ENCODE peak calls at places on chromosomes 1 and 21, in nine cellular contexts. One of them, this sample, is unnamed.

GRCh38 chr21:46065215-46065992 is 32.5 kb upstream of the COL6A2 start:
- DNase-seq in uterus: peak; percentile 79
- DNase-seq in NCI-H2081: no peak
- DNase-seq in RPMI8226: no peak
- DNase-seq in fibroblast of pulmonary artery: peak; percentile 66
- DNase-seq in central memory CD8-positive, alpha-beta T cell: no peak
- DNase-seq in fibroblast of mammary gland: peak; percentile 83
- DNase-seq in upper lobe of right lung: peak; percentile 60
- DNase-seq in naive thymus-derived CD4-positive, alpha-beta T cell: no peak
- DNase-seq in this sample: no peak

GRCh38 chr21:41631564-41632461 is 123.9 kb upstream of the TMPRSS2 start:
- DNase-seq in RPMI8226: peak; percentile 99
- DNase-seq in uterus: no peak
- DNase-seq in upper lobe of right lung: peak; percentile 84
- DNase-seq in fibroblast of pulmonary artery: peak; percentile 36
- DNase-seq in central memory CD8-positive, alpha-beta T cell: no peak
- DNase-seq in fibroblast of mammary gland: peak; percentile 64
- DNase-seq in naive thymus-derived CD4-positive, alpha-beta T cell: no peak
- DNase-seq in NCI-H2081: no peak
- DNase-seq in this sample: no peak

GRCh38 chr1:81600363-81600762 is 200.4 kb upstream of the ADGRL2 start:
- DNase-seq in fibroblast of mammary gland: no peak
- DNase-seq in fibroblast of pulmonary artery: no peak
- DNase-seq in central memory CD8-positive, alpha-beta T cell: no peak
- DNase-seq in NCI-H2081: no peak
- DNase-seq in RPMI8226: no peak
- DNase-seq in upper lobe of right lung: no peak
- DNase-seq in naive thymus-derived CD4-positive, alpha-beta T cell: no peak
- DNase-seq in uterus: no peak
- DNase-seq in this sample: no peak

GRCh38 chr21:15992171-15992570 is 262.4 kb downstream of the USP25 start:
- DNase-seq in fibroblast of mammary gland: peak; percentile 83
- DNase-seq in uterus: no peak
- DNase-seq in NCI-H2081: no peak
- DNase-seq in naive thymus-derived CD4-positive, alpha-beta T cell: no peak
- DNase-seq in fibroblast of pulmonary artery: no peak
- DNase-seq in upper lobe of right lung: no peak
- DNase-seq in RPMI8226: no peak
- DNase-seq in central memory CD8-positive, alpha-beta T cell: no peak
- DNase-seq in this sample: no peak

GRCh38 chr1:228009828-228010775 is 3.3 kb downstream of the WNT3A start:
- DNase-seq in fibroblast of pulmonary artery: no peak
- DNase-seq in upper lobe of right lung: peak; percentile 60
- DNase-seq in fibroblast of mammary gland: no peak
- DNase-seq in NCI-H2081: no peak
- DNase-seq in central memory CD8-positive, alpha-beta T cell: no peak
- DNase-seq in RPMI8226: peak; percentile 55
- DNase-seq in uterus: peak; percentile 6
- DNase-seq in naive thymus-derived CD4-positive, alpha-beta T cell: no peak
- DNase-seq in this sample: peak; percentile 20

GRCh38 chr1:43128816-43129215 is 43.3 kb downstream of the EBNA1BP2 start:
- DNase-seq in NCI-H2081: no peak
- DNase-seq in RPMI8226: no peak
- DNase-seq in uterus: no peak
- DNase-seq in central memory CD8-positive, alpha-beta T cell: no peak
- DNase-seq in fibroblast of mammary gland: no peak
- DNase-seq in naive thymus-derived CD4-positive, alpha-beta T cell: no peak
- DNase-seq in fibroblast of pulmonary artery: no peak
- DNase-seq in upper lobe of right lung: no peak
- DNase-seq in this sample: no peak

GRCh38 chr1:18401921-18402320 is 78.8 kb upstream of the KLHDC7A start:
- DNase-seq in fibroblast of pulmonary artery: no peak
- DNase-seq in upper lobe of right lung: no peak
- DNase-seq in central memory CD8-positive, alpha-beta T cell: no peak
- DNase-seq in fibroblast of mammary gland: no peak
- DNase-seq in naive thymus-derived CD4-positive, alpha-beta T cell: no peak
- DNase-seq in RPMI8226: no peak
- DNase-seq in NCI-H2081: no peak
- DNase-seq in uterus: no peak
- DNase-seq in this sample: no peak

GRCh38 chr21:15212214-15212613 is 147.4 kb upstream of the NRIP1 start:
- DNase-seq in upper lobe of right lung: no peak
- DNase-seq in NCI-H2081: no peak
- DNase-seq in fibroblast of pulmonary artery: no peak
- DNase-seq in central memory CD8-positive, alpha-beta T cell: no peak
- DNase-seq in fibroblast of mammary gland: no peak
- DNase-seq in naive thymus-derived CD4-positive, alpha-beta T cell: no peak
- DNase-seq in uterus: no peak
- DNase-seq in RPMI8226: peak; percentile 71
- DNase-seq in this sample: no peak

GRCh38 chr1:236523704-236524141 is at the start of gene LGALS8:
- DNase-seq in RPMI8226: peak; percentile 52
- DNase-seq in naive thymus-derived CD4-positive, alpha-beta T cell: peak; percentile 84
- DNase-seq in upper lobe of right lung: peak; percentile 95
- DNase-seq in uterus: peak; percentile 85
- DNase-seq in NCI-H2081: peak; percentile 83
- DNase-seq in central memory CD8-positive, alpha-beta T cell: peak; percentile 62
- DNase-seq in fibroblast of pulmonary artery: peak; percentile 85
- DNase-seq in fibroblast of mammary gland: peak; percentile 82
- DNase-seq in this sample: peak; percentile 94

GRCh38 chr1:3740752-3741151 is 11.5 kb upstream of the CCDC27 start:
- DNase-seq in uterus: no peak
- DNase-seq in fibroblast of mammary gland: no peak
- DNase-seq in RPMI8226: no peak
- DNase-seq in central memory CD8-positive, alpha-beta T cell: no peak
- DNase-seq in upper lobe of right lung: no peak
- DNase-seq in NCI-H2081: no peak
- DNase-seq in naive thymus-derived CD4-positive, alpha-beta T cell: no peak
- DNase-seq in fibroblast of pulmonary artery: no peak
- DNase-seq in this sample: no peak

GRCh38 chr1:234525156-234525774 is 46.3 kb upstream of the TARBP1 start:
- DNase-seq in NCI-H2081: no peak
- DNase-seq in fibroblast of pulmonary artery: no peak
- DNase-seq in upper lobe of right lung: no peak
- DNase-seq in RPMI8226: no peak
- DNase-seq in central memory CD8-positive, alpha-beta T cell: no peak
- DNase-seq in naive thymus-derived CD4-positive, alpha-beta T cell: no peak
- DNase-seq in uterus: no peak
- DNase-seq in fibroblast of mammary gland: no peak
- DNase-seq in this sample: no peak

GRCh38 chr1:3910769-3911520 is 10.9 kb upstream of the C1orf174 start:
- DNase-seq in central memory CD8-positive, alpha-beta T cell: peak; percentile 58
- DNase-seq in NCI-H2081: peak; percentile 71
- DNase-seq in fibroblast of pulmonary artery: peak; percentile 61
- DNase-seq in fibroblast of mammary gland: peak; percentile 41
- DNase-seq in RPMI8226: peak; percentile 88
- DNase-seq in naive thymus-derived CD4-positive, alpha-beta T cell: peak; percentile 69
- DNase-seq in upper lobe of right lung: peak; percentile 89
- DNase-seq in uterus: peak; percentile 52
- DNase-seq in this sample: peak; percentile 89

GRCh38 chr1:100279954-100280682 is 14.1 kb downstream of the RTCA start:
- DNase-seq in fibroblast of mammary gland: no peak
- DNase-seq in naive thymus-derived CD4-positive, alpha-beta T cell: no peak
- DNase-seq in RPMI8226: no peak
- DNase-seq in uterus: no peak
- DNase-seq in fibroblast of pulmonary artery: no peak
- DNase-seq in upper lobe of right lung: no peak
- DNase-seq in central memory CD8-positive, alpha-beta T cell: no peak
- DNase-seq in NCI-H2081: no peak
- DNase-seq in this sample: no peak

GRCh38 chr21:17727361-17727760 is 91.8 kb downstream of the C21orf91 start:
- DNase-seq in upper lobe of right lung: no peak
- DNase-seq in fibroblast of mammary gland: no peak
- DNase-seq in fibroblast of pulmonary artery: no peak
- DNase-seq in NCI-H2081: no peak
- DNase-seq in naive thymus-derived CD4-positive, alpha-beta T cell: no peak
- DNase-seq in uterus: no peak
- DNase-seq in central memory CD8-positive, alpha-beta T cell: no peak
- DNase-seq in RPMI8226: no peak
- DNase-seq in this sample: no peak

GRCh38 chr21:28385845-28386244 is 606.8 kb downstream of the LTN1 start:
- DNase-seq in uterus: no peak
- DNase-seq in naive thymus-derived CD4-positive, alpha-beta T cell: no peak
- DNase-seq in fibroblast of pulmonary artery: no peak
- DNase-seq in upper lobe of right lung: no peak
- DNase-seq in central memory CD8-positive, alpha-beta T cell: no peak
- DNase-seq in NCI-H2081: no peak
- DNase-seq in RPMI8226: no peak
- DNase-seq in fibroblast of mammary gland: no peak
- DNase-seq in this sample: no peak

GRCh38 chr21:37916795-37917142 is 512 bp upstream of the KCNJ6 start:
- DNase-seq in upper lobe of right lung: no peak
- DNase-seq in RPMI8226: peak; percentile 9
- DNase-seq in NCI-H2081: no peak
- DNase-seq in central memory CD8-positive, alpha-beta T cell: no peak
- DNase-seq in fibroblast of mammary gland: no peak
- DNase-seq in fibroblast of pulmonary artery: no peak
- DNase-seq in naive thymus-derived CD4-positive, alpha-beta T cell: no peak
- DNase-seq in uterus: no peak
- DNase-seq in this sample: no peak

GRCh38 chr21:23725576-23725975 is 1881.7 kb downstream of the MRPL39 start:
- DNase-seq in naive thymus-derived CD4-positive, alpha-beta T cell: no peak
- DNase-seq in RPMI8226: no peak
- DNase-seq in fibroblast of mammary gland: no peak
- DNase-seq in uterus: no peak
- DNase-seq in NCI-H2081: no peak
- DNase-seq in fibroblast of pulmonary artery: no peak
- DNase-seq in central memory CD8-positive, alpha-beta T cell: no peak
- DNase-seq in upper lobe of right lung: no peak
- DNase-seq in this sample: no peak

GRCh38 chr1:202159534-202160371 is 649 bp downstream of the PTPN7 start:
- DNase-seq in NCI-H2081: no peak
- DNase-seq in uterus: no peak
- DNase-seq in RPMI8226: peak; percentile 81
- DNase-seq in fibroblast of mammary gland: no peak
- DNase-seq in fibroblast of pulmonary artery: no peak
- DNase-seq in central memory CD8-positive, alpha-beta T cell: no peak
- DNase-seq in naive thymus-derived CD4-positive, alpha-beta T cell: peak; percentile 50
- DNase-seq in upper lobe of right lung: no peak
- DNase-seq in this sample: peak; percentile 56

GRCh38 chr1:1352784-1353388 is 3.7 kb upstream of the DVL1 start:
- DNase-seq in central memory CD8-positive, alpha-beta T cell: no peak
- DNase-seq in uterus: no peak
- DNase-seq in naive thymus-derived CD4-positive, alpha-beta T cell: no peak
- DNase-seq in fibroblast of pulmonary artery: no peak
- DNase-seq in upper lobe of right lung: no peak
- DNase-seq in NCI-H2081: no peak
- DNase-seq in fibroblast of mammary gland: no peak
- DNase-seq in RPMI8226: peak; percentile 41
- DNase-seq in this sample: peak; percentile 25

GRCh38 chr21:46550511-46550941 is 54.4 kb downstream of the S100B start:
- DNase-seq in fibroblast of mammary gland: no peak
- DNase-seq in upper lobe of right lung: no peak
- DNase-seq in NCI-H2081: no peak
- DNase-seq in fibroblast of pulmonary artery: no peak
- DNase-seq in naive thymus-derived CD4-positive, alpha-beta T cell: peak; percentile 81
- DNase-seq in central memory CD8-positive, alpha-beta T cell: peak; percentile 40
- DNase-seq in uterus: no peak
- DNase-seq in RPMI8226: no peak
- DNase-seq in this sample: no peak